ENCODE peak calls at places on chromosomes 5 and 9, in nine cellular contexts. Z is NAMALWA; D is B cell; Y is CD4-positive, alpha-beta T cell; F is Calu3; P is stimulated activated naive CD4-positive, alpha-beta T cell treated with Interleukin-2 at 50 U/mL for 16 hours; T is SJSA1; M is cardiac fibroblast; L is NCI-H1694. C is an unnamed sample.

GRCh38 chr9:5708414-5708813 is 79.5 kb downstream of the RIC1 start:
- DNase-seq in Z (peak), D (no peak), Y (no peak), F (no peak), P (no peak), T (no peak), M (peak), L (no peak), C (no peak)

GRCh38 chr9:5791870-5792269 is 41.0 kb downstream of the ERMP1 start:
- DNase-seq in Z (no peak), D (no peak), Y (no peak), F (no peak), P (no peak), T (no peak), M (no peak), L (no peak), C (no peak)

GRCh38 chr9:129237804-129238203 is 59.7 kb upstream of the IER5L start:
- DNase-seq in Z (no peak), D (no peak), Y (no peak), F (no peak), P (no peak), T (no peak), M (no peak), L (no peak), C (no peak)

GRCh38 chr9:89122944-89123343 is 55.7 kb downstream of the SHC3 start:
- DNase-seq in Z (no peak), D (no peak), Y (no peak), F (no peak), P (no peak), T (no peak), M (peak), L (no peak), C (no peak)

GRCh38 chr5:173923236-173924104 is 35.3 kb downstream of the CPEB4 start:
- DNase-seq in Z (no peak), D (no peak), Y (no peak), F (no peak), P (no peak), T (no peak), M (peak), L (no peak), C (no peak)

GRCh38 chr9:69121155-69122085 is 52.7 kb upstream of the TJP2 start:
- DNase-seq in Z (peak), D (no peak), Y (peak), F (peak), P (peak), T (no peak), M (peak), L (no peak), C (peak)

GRCh38 chr5:168946363-168946762 is 354.6 kb downstream of the SLIT3 start:
- DNase-seq in Z (peak), D (no peak), Y (no peak), F (no peak), P (no peak), T (peak), M (peak), L (peak), C (no peak)

GRCh38 chr5:493251-493701 is 31.0 kb downstream of the SLC9A3 start:
- DNase-seq in Z (no peak), D (no peak), Y (no peak), F (no peak), P (no peak), T (no peak), M (no peak), L (no peak), C (no peak)

GRCh38 chr9:131885144-131885609 is 145.3 kb upstream of the RAPGEF1 start:
- DNase-seq in Z (no peak), D (no peak), Y (no peak), F (no peak), P (no peak), T (no peak), M (peak), L (peak), C (no peak)

GRCh38 chr5:107808671-107809137 is 138.0 kb upstream of the EFNA5 start:
- DNase-seq in Z (no peak), D (no peak), Y (no peak), F (no peak), P (no peak), T (peak), M (no peak), L (peak), C (no peak)

GRCh38 chr5:2502970-2503594 is 248.4 kb downstream of the IRX2 start:
- DNase-seq in Z (no peak), D (no peak), Y (no peak), F (no peak), P (no peak), T (peak), M (no peak), L (no peak), C (no peak)

GRCh38 chr9:111601237-111602018 is 2.0 kb upstream of the PTGR1 start:
- DNase-seq in Z (no peak), D (no peak), Y (no peak), F (no peak), P (no peak), T (no peak), M (peak), L (no peak), C (no peak)

GRCh38 chr5:34656001-34656699 is at the start of gene RAI14:
- DNase-seq in Z (no peak), D (no peak), Y (peak), F (peak), P (no peak), T (peak), M (peak), L (no peak), C (no peak)

GRCh38 chr5:18761801-18762200 is 1127.5 kb downstream of the TAF11L14 start:
- DNase-seq in Z (no peak), D (no peak), Y (no peak), F (no peak), P (no peak), T (no peak), M (no peak), L (no peak), C (no peak)

GRCh38 chr9:133954862-133955529 is 37.1 kb downstream of the VAV2 start:
- DNase-seq in Z (peak), D (peak), Y (peak), F (no peak), P (no peak), T (no peak), M (no peak), L (no peak), C (no peak)

GRCh38 chr5:29942089-29942488 is 1251.4 kb upstream of the CDH6 start:
- DNase-seq in Z (no peak), D (no peak), Y (no peak), F (no peak), P (no peak), T (no peak), M (no peak), L (no peak), C (no peak)

GRCh38 chr5:33370135-33370472 is 70.7 kb upstream of the TARS1 start:
- DNase-seq in Z (no peak), D (no peak), Y (no peak), F (no peak), P (no peak), T (peak), M (peak), L (no peak), C (no peak)

GRCh38 chr9:130632081-130632710 is 32.2 kb upstream of the PRDM12 start:
- DNase-seq in Z (no peak), D (no peak), Y (no peak), F (no peak), P (no peak), T (no peak), M (no peak), L (no peak), C (no peak)

GRCh38 chr5:138467711-138468132 is 2.4 kb downstream of the EGR1 start:
- DNase-seq in Z (no peak), D (no peak), Y (no peak), F (peak), P (no peak), T (no peak), M (no peak), L (no peak), C (no peak)

GRCh38 chr5:82106207-82106606 is 134.4 kb downstream of the ATG10 start:
- DNase-seq in Z (no peak), D (no peak), Y (no peak), F (no peak), P (no peak), T (no peak), M (peak), L (no peak), C (no peak)

GRCh38 chr9:101400120-101400519 is 1.5 kb downstream of the ZNF189 start:
- DNase-seq in Z (no peak), D (no peak), Y (no peak), F (no peak), P (no peak), T (no peak), M (peak), L (no peak), C (no peak)

GRCh38 chr9:20601292-20601691 is 21.0 kb downstream of the MLLT3 start:
- DNase-seq in Z (no peak), D (no peak), Y (no peak), F (no peak), P (no peak), T (no peak), M (no peak), L (no peak), C (no peak)

GRCh38 chr5:126540631-126541030 is 54.4 kb downstream of the ALDH7A1 start:
- DNase-seq in Z (no peak), D (no peak), Y (no peak), F (no peak), P (no peak), T (no peak), M (no peak), L (no peak), C (no peak)

GRCh38 chr5:4661326-4661725 is 478.8 kb upstream of the ADAMTS16 start:
- DNase-seq in Z (no peak), D (no peak), Y (no peak), F (no peak), P (no peak), T (no peak), M (no peak), L (no peak), C (no peak)

GRCh38 chr5:176466245-176466871 is 18.2 kb downstream of the FAF2 start:
- DNase-seq in Z (no peak), D (no peak), Y (no peak), F (no peak), P (no peak), T (peak), M (peak), L (no peak), C (no peak)

C was measured in CD8-positive, alpha-beta T cell.